ENCODE peak calls at places on chromosomes 4 and X, in four cellular contexts. L is HTR-8/SVneo, U is MM.1S, P is SW480. I is an unnamed sample.

GRCh38 chr4:17494258-17494657 is 17.6 kb downstream of the QDPR start:
- DNase-seq in L (peak; percentile 46), P (peak; percentile 38), U (no peak), I (peak; percentile 61)

GRCh38 chr4:185096032-185096653 is 46.9 kb upstream of the SLC25A4 start:
- DNase-seq in L (peak; percentile 47), P (peak; percentile 38), U (peak; percentile 63), I (peak; percentile 56)

GRCh38 chrX:136546369-136546768 is 14.4 kb downstream of the VGLL1 start:
- DNase-seq in L (no peak), P (no peak), U (no peak), I (no peak)

GRCh38 chr4:1567808-1568581 is 116.1 kb downstream of the FAM53A start:
- DNase-seq in U (no peak), L (no peak), P (no peak), I (no peak)

GRCh38 chr4:1196421-1197183 is 24.2 kb upstream of the SPON2 start:
- DNase-seq in U (no peak), L (no peak), P (no peak), I (peak; percentile 31)

GRCh38 chrX:110741213-110741796 is 54.3 kb downstream of the CHRDL1 start:
- DNase-seq in U (no peak), P (peak; percentile 2), L (no peak), I (no peak)

GRCh38 chr4:98166025-98166730 is 22.9 kb upstream of the STPG2 start:
- DNase-seq in U (no peak), P (no peak), L (peak; percentile 1), I (no peak)

GRCh38 chr4:87227704-87228560 is 7.5 kb upstream of the KLHL8 start:
- DNase-seq in P (no peak), L (no peak), U (no peak), I (no peak)

GRCh38 chr4:169603312-169603711 is 9.1 kb downstream of the NEK1 start:
- DNase-seq in U (no peak), L (no peak), P (no peak), I (no peak)

GRCh38 chrX:105837227-105837626 is 14.9 kb downstream of the NRK start:
- DNase-seq in U (no peak), L (no peak), P (peak; percentile 13), I (no peak)

I was measured in NB4.